ENCODE peak calls at places on chromosomes 16 and 17, in ten cellular contexts. W is BJ, R is natural killer cell, Y is neural progenitor cell, C is adrenal gland, K is PC-9, M is upper lobe of right lung, X is AG10803, E is astrocyte of the spinal cord, J is HFFc6. G is an unnamed sample.
A peak's percentile ranks its signal among the peaks of the same experiment; 100 is the strongest.

GRCh38 chr16:1201444-1201843 is 23.6 kb downstream of the TPSG1 start:
- DNase-seq in W (no peak), R (no peak), Y (no peak), C (no peak), K (no peak), M (no peak), X (no peak), E (no peak), J (no peak), G (no peak)

GRCh38 chr16:17395849-17396480 is 74.8 kb downstream of the XYLT1 start:
- DNase-seq in W (no peak), R (no peak), Y (no peak), C (no peak), K (no peak), M (no peak), X (peak; percentile 68), E (no peak), J (no peak), G (peak; percentile 90)

GRCh38 chr17:34580685-34581445 is 1.5 kb downstream of the TMEM132E start:
- DNase-seq in W (no peak), R (no peak), Y (peak; percentile 67), C (no peak), K (no peak), M (peak; percentile 62), X (no peak), E (no peak), J (no peak), G (no peak)

GRCh38 chr16:72427786-72428480 is 256.0 kb upstream of the PMFBP1 start:
- DNase-seq in W (no peak), R (no peak), Y (no peak), C (no peak), K (no peak), M (no peak), X (no peak), E (no peak), J (no peak), G (no peak)

GRCh38 chr17:15398736-15399331 is 57.4 kb upstream of the TEKT3 start:
- DNase-seq in W (no peak), R (no peak), Y (no peak), C (peak; percentile 77), K (no peak), M (no peak), X (peak; percentile 60), E (peak; percentile 44), J (peak; percentile 78), G (no peak)

GRCh38 chr17:73490851-73491250 is 153.4 kb downstream of the SDK2 start:
- DNase-seq in W (no peak), R (no peak), Y (no peak), C (no peak), K (no peak), M (no peak), X (no peak), E (no peak), J (no peak), G (no peak)

GRCh38 chr17:7844292-7845154 is 10.3 kb upstream of the TMEM88 start:
- DNase-seq in W (no peak), R (peak; percentile 89), Y (peak; percentile 95), C (peak; percentile 97), K (peak; percentile 78), M (peak; percentile 94), X (peak; percentile 94), E (peak; percentile 93), J (peak; percentile 95), G (peak; percentile 90)

GRCh38 chr17:48909796-48910195 is 1.6 kb downstream of the UBE2Z start:
- DNase-seq in W (no peak), R (no peak), Y (no peak), C (no peak), K (no peak), M (no peak), X (no peak), E (no peak), J (no peak), G (no peak)

GRCh38 chr16:89687092-89687940 is 827 bp downstream of the CDK10 start:
- DNase-seq in W (peak; percentile 3), R (no peak), Y (peak; percentile 48), C (peak; percentile 22), K (peak; percentile 50), M (no peak), X (peak; percentile 31), E (peak; percentile 40), J (peak; percentile 33), G (peak; percentile 93)

GRCh38 chr17:33688771-33689170 is 395.7 kb upstream of the ASIC2 start:
- DNase-seq in W (no peak), R (no peak), Y (no peak), C (no peak), K (no peak), M (no peak), X (no peak), E (no peak), J (no peak), G (no peak)

GRCh38 chr16:65229191-65229662 is 107.4 kb upstream of the CDH11 start:
- DNase-seq in W (peak; percentile 8), R (no peak), Y (no peak), C (no peak), K (no peak), M (no peak), X (peak; percentile 72), E (no peak), J (peak; percentile 55), G (no peak)

GRCh38 chr16:2821483-2822157 is 4.6 kb downstream of the PRSS21 start:
- DNase-seq in W (no peak), R (no peak), Y (no peak), C (no peak), K (no peak), M (peak; percentile 11), X (peak; percentile 35), E (no peak), J (peak; percentile 6), G (no peak)

GRCh38 chr16:83615981-83616380 is 191.8 kb upstream of the HSBP1 start:
- DNase-seq in W (no peak), R (no peak), Y (no peak), C (no peak), K (no peak), M (no peak), X (peak; percentile 66), E (no peak), J (no peak), G (no peak)

GRCh38 chr17:36697907-36698526 is 96.6 kb downstream of the MRM1 start:
- DNase-seq in W (no peak), R (no peak), Y (peak; percentile 75), C (no peak), K (no peak), M (no peak), X (no peak), E (no peak), J (no peak), G (no peak)

DNA sequence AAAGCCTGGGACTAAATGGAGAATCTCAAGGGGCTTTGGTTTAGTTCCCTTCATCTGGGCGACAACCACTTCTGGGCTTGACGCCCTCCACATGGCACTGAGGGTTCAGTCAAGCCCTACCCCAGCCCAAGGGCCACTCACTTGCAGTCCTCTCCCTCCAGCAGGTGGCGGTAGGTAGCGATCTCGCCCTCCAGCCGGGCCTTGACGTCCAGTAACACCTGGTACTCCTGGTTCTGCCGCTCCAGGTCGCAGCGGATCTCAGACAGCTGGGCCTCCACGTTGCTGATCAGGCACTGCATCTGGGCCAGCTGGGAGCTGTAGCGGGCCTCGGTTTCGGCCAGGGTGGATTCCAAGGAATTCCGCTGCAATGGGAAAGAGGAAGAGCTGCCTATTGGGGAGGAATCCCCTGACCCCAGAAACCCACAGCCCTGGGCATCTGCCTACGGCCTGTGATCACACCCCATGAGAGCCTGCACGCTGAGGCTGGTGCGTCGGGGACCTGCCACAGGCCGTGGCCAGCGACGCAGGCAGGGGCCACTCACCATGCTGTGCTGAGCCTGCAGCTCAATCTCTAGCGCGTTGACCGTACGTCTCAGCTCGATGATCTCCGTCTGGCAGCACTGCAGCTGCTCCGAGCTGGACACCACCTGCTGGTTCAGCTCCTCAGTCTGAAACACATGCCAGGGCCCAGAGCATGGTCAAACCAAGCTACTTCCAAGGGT is 2.7 kb downstream of the KRT36 start:
- DNase-seq in W (no peak), R (no peak), Y (peak; percentile 61), C (no peak), K (no peak), M (peak; percentile 81), X (no peak), E (no peak), J (no peak), G (peak; percentile 55)
- TF ChIP-seq CTCF in W (no peak), R (peak; percentile 47), Y (peak; percentile 66), C (peak; percentile 41), K (peak; percentile 36), M (peak; percentile 49), X (peak; percentile 32), E (peak; percentile 52), J (peak; percentile 63), G (peak; percentile 48)

DNA sequence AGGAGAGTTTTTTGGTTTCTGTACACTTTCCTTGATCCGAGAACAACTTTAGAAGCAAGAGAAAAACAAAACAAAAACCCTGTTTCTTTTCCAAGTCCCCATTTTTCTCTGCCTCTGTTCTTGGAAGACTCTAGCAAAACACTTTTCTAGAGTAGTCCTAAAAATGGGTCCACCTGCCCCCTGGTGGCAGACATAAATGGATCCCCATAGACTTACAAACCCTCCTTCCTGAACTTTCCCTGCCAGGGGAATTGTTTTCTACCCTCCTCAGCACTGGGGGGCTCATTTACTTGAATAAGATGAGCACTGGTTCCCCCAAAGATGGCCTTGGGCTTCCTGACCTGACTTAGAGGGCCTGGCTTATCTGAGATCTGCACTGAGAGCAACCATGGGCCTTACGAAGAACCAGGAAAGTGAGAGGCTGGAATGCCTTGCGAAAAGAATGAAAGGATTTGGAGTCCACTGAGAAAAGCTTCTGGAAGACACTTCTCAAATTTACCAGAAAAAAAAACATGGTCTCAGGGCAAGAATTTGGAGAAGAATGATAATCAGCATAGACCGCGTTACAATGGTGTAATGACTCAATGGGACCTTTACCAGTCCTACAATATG is 48.0 kb upstream of the CDYL2 start:
- DNase-seq in W (no peak), R (no peak), Y (peak; percentile 48), C (peak; percentile 32), K (no peak), M (no peak), X (peak; percentile 29), E (peak; percentile 24), J (peak; percentile 21), G (no peak)
- TF ChIP-seq CTCF in W (peak; percentile 51), R (no peak), Y (peak; percentile 60), C (peak; percentile 39), K (peak; percentile 61), M (peak; percentile 39), X (peak; percentile 51), E (peak; percentile 45), J (peak; percentile 82), G (peak; percentile 24)

DNA sequence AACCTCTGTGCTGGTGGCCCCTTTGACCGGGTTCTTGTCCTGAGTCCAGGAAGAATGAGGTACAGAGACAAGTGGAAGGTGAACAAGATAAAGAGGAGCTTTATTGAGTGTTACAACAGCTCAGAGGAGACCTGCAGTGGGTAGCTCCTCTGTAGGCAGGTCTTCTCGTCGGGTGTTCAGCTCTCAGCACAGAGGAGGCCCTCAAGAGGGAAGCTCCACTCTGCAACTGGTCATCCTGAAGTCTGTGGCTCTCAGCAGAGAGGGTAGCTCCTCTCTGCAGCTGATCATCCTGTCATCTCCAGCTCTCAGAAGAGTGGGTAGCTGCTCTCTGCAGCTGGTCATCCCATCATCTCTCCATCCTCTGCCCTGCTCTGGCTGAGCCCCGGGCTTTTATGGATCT is 39.7 kb downstream of the SCPEP1 start:
- DNase-seq in W (no peak), R (no peak), Y (no peak), C (no peak), K (no peak), M (no peak), X (no peak), E (no peak), J (no peak), G (no peak)
- TF ChIP-seq CTCF in W (no peak), R (no peak), Y (no peak), C (no peak), K (no peak), M (no peak), X (no peak), E (no peak), J (no peak), G (no peak)

GRCh38 chr17:56125830-56126819 is 27.1 kb upstream of the ANKFN1 start:
- DNase-seq in W (peak; percentile 64), R (no peak), Y (peak; percentile 68), C (peak; percentile 19), K (no peak), M (no peak), X (peak; percentile 85), E (peak; percentile 84), J (peak; percentile 85), G (peak; percentile 41)
- TF ChIP-seq CTCF in W (peak; percentile 74), R (no peak), Y (peak; percentile 79), C (peak; percentile 47), K (peak; percentile 58), M (peak; percentile 51), X (peak; percentile 80), E (peak; percentile 82), J (peak; percentile 86), G (peak; percentile 42)